ENCODE peak calls at places on chromosomes 13 and 19, in five cellular contexts. W is Daoy; V is BJ; E is stimulated activated CD8-positive, alpha-beta memory T cell treated with anti-CD3 and anti-CD28 coated beads, Interleukin-2, amount 100 ng/mL, for 48 hours; X is BE2C. A is an unnamed sample.

GRCh38 chr13:50936681-50937080 is 27.1 kb downstream of the RNASEH2B start:
- DNase-seq in W (no peak), V (no peak), E (no peak), X (no peak), A (peak)

GRCh38 chr13:22726721-22727120 is 454.1 kb upstream of the SGCG start:
- DNase-seq in W (no peak), V (no peak), E (no peak), X (no peak), A (no peak)

GRCh38 chr13:108269601-108270328 is at the start of gene TNFSF13B:
- DNase-seq in W (peak), V (peak), E (peak), X (peak), A (peak)

GRCh38 chr19:1768248-1768647 is 14.9 kb downstream of the ONECUT3 start:
- DNase-seq in W (no peak), V (no peak), E (no peak), X (peak), A (no peak)

GRCh38 chr19:44643605-44644390 is at the start of gene PVR:
- DNase-seq in W (peak), V (no peak), E (peak), X (peak), A (peak)

GRCh38 chr13:89749888-89750287 is 1597.6 kb upstream of the MIR17HG start:
- DNase-seq in W (no peak), V (no peak), E (no peak), X (no peak), A (no peak)

GRCh38 chr19:27865927-27866777 is 1346.8 kb downstream of the UQCRFS1 start:
- DNase-seq in W (no peak), V (no peak), E (no peak), X (no peak), A (no peak)

GRCh38 chr13:98886587-98886986 is 91.3 kb downstream of the DOCK9 start:
- DNase-seq in W (no peak), V (no peak), E (no peak), X (no peak), A (no peak)

GRCh38 chr13:51590966-51591627 is 6.8 kb downstream of the WDFY2 start:
- DNase-seq in W (peak), V (peak), E (no peak), X (no peak), A (peak)

GRCh38 chr13:73879346-73880020 is 254.7 kb downstream of the KLF12 start:
- DNase-seq in W (no peak), V (no peak), E (no peak), X (peak), A (no peak)

GRCh38 chr19:889662-890295 is 3.2 kb downstream of the MED16 start:
- DNase-seq in W (no peak), V (no peak), E (no peak), X (no peak), A (no peak)

GRCh38 chr19:50718255-50719118 is 1.1 kb downstream of the SHANK1 start:
- DNase-seq in W (no peak), V (no peak), E (no peak), X (no peak), A (no peak)

GRCh38 chr13:90628471-90628870 is 719.0 kb upstream of the MIR17HG start:
- DNase-seq in W (no peak), V (no peak), E (no peak), X (no peak), A (no peak)

GRCh38 chr19:10919352-10920287 is 8.8 kb downstream of the YIPF2 start:
- DNase-seq in W (no peak), V (no peak), E (no peak), X (peak), A (no peak)

GRCh38 chr13:80313668-80314278 is 27.2 kb downstream of the SPRY2 start:
- DNase-seq in W (no peak), V (no peak), E (no peak), X (no peak), A (no peak)

GRCh38 chr13:101523732-101524131 is 71.3 kb downstream of the ITGBL1 start:
- DNase-seq in W (peak), V (peak), E (no peak), X (no peak), A (peak)

A was measured in fibroblast of the aortic adventitia.